ENCODE peak calls at places on chromosomes 13 and 19, in four cellular contexts. V is mucosa of gallbladder; Q is T-cell; H is activated CD8-positive, alpha-beta T cell treated with anti-CD3 and anti-CD28 coated beads, Interleukin-2, amount 10 ng/mL, durations not matched to agents 7 days and 5 days. C is an unnamed sample.

GRCh38 chr19:40398417-40399056 is 8.6 kb upstream of the HIPK4 start:
- DNase-seq in V (peak), Q (peak), H (peak), C (peak)

GRCh38 chr19:54339646-54340358 is 840 bp upstream of the LILRA4 start:
- DNase-seq in V (no peak), Q (no peak), H (no peak), C (no peak)

GRCh38 chr13:41418027-41418426 is 39.3 kb upstream of the RGCC start:
- DNase-seq in V (no peak), Q (no peak), H (no peak), C (no peak)

GRCh38 chr19:11872624-11873023 is 15.0 kb upstream of the ZNF69 start:
- DNase-seq in V (no peak), Q (no peak), H (no peak), C (no peak)

GRCh38 chr13:45278096-45278645 is 62.8 kb downstream of the TPT1 start:
- DNase-seq in V (no peak), Q (no peak), H (no peak), C (no peak)

GRCh38 chr13:35953537-35954206 is 177.5 kb downstream of the DCLK1 start:
- DNase-seq in V (peak), Q (no peak), H (no peak), C (peak)

GRCh38 chr19:14432817-14433453 is at the start of gene PKN1:
- DNase-seq in V (no peak), Q (no peak), H (peak), C (peak)

GRCh38 chr13:43905435-43906031 is 25.8 kb downstream of the LACC1 start:
- DNase-seq in V (peak), Q (no peak), H (peak), C (peak)

GRCh38 chr19:46624958-46625661 is at the start of gene PTGIR:
- DNase-seq in V (peak), Q (no peak), H (peak), C (peak)

GRCh38 chr13:67063036-67063435 is 167.1 kb downstream of the PCDH9 start:
- DNase-seq in V (no peak), Q (no peak), H (no peak), C (no peak)

GRCh38 chr19:49422407-49423277 is 599 bp downstream of the PTH2 start:
- DNase-seq in V (no peak), Q (peak), H (peak), C (peak)

GRCh38 chr19:36674201-36674600 is 7.6 kb upstream of the ZNF461 start:
- DNase-seq in V (no peak), Q (no peak), H (no peak), C (no peak)

GRCh38 chr13:36377822-36378480 is 31.8 kb upstream of the SPART start:
- DNase-seq in V (no peak), Q (no peak), H (no peak), C (no peak)

GRCh38 chr19:34687348-34687747 is 9.9 kb downstream of the ZNF302 start:
- DNase-seq in V (no peak), Q (no peak), H (no peak), C (no peak)

GRCh38 chr13:31045621-31046081 is 113.2 kb downstream of the TEX26 start:
- DNase-seq in V (peak), Q (no peak), H (peak), C (peak)

GRCh38 chr13:65532231-65532630 is 1697.9 kb downstream of the PCDH9 start:
- DNase-seq in V (no peak), Q (no peak), H (no peak), C (no peak)

C was measured in colonic mucosa.